ENCODE peak calls at places on chromosomes 1 and 21, in five cellular contexts. A is SK-N-MC, L is K562, K is suprapubic skin, U is HCT116. M is an unnamed sample.

GRCh38 chr1:5525597-5526384 is 466.4 kb downstream of the NPHP4 start:
- DNase-seq in A (no peak), L (no peak), K (no peak), U (no peak), M (peak)

GRCh38 chr1:37940299-37940947 is 6.4 kb downstream of the INPP5B start:
- DNase-seq in A (no peak), L (no peak), K (no peak), U (no peak), M (no peak)

GRCh38 chr21:34852438-34852837 is 183.6 kb downstream of the CLIC6 start:
- DNase-seq in A (no peak), L (no peak), K (no peak), U (no peak), M (no peak)

GRCh38 chr1:151718666-151719065 is 2.1 kb upstream of the CELF3 start:
- DNase-seq in A (no peak), L (no peak), K (no peak), U (no peak), M (no peak)

GRCh38 chr1:62318320-62318755 is 896 bp downstream of the KANK4 start:
- DNase-seq in A (no peak), L (no peak), K (no peak), U (no peak), M (no peak)

GRCh38 chr21:43313939-43314405 is 113.0 kb downstream of the SIK1 start:
- DNase-seq in A (no peak), L (no peak), K (no peak), U (no peak), M (no peak)

GRCh38 chr1:87867631-87868030 is 539.0 kb downstream of the LMO4 start:
- DNase-seq in A (no peak), L (no peak), K (no peak), U (no peak), M (no peak)

GRCh38 chr1:181541947-181542346 is 58.6 kb downstream of the CACNA1E start:
- DNase-seq in A (no peak), L (no peak), K (no peak), U (no peak), M (no peak)

GRCh38 chr1:167065481-167065880 is 24.7 kb downstream of the GPA33 start:
- DNase-seq in A (no peak), L (no peak), K (no peak), U (no peak), M (no peak)

GRCh38 chr1:212979340-212980122 is 29.2 kb downstream of the VASH2 start:
- DNase-seq in A (no peak), L (no peak), K (no peak), U (no peak), M (no peak)

GRCh38 chr1:173122958-173123852 is 72.5 kb upstream of the TNFSF18 start:
- DNase-seq in A (peak), L (no peak), K (no peak), U (no peak), M (no peak)

GRCh38 chr1:20634065-20634593 is 871 bp downstream of the PINK1 start:
- DNase-seq in A (no peak), L (no peak), K (no peak), U (no peak), M (no peak)

GRCh38 chr1:208245185-208245705 is 1.1 kb upstream of the PLXNA2 start:
- DNase-seq in A (peak), L (peak), K (peak), U (peak), M (peak)

GRCh38 chr1:229147086-229147485 is 123.8 kb upstream of the RAB4A start:
- DNase-seq in A (no peak), L (no peak), K (no peak), U (no peak), M (no peak)

GRCh38 chr1:229150518-229150917 is 120.4 kb upstream of the RAB4A start:
- DNase-seq in A (no peak), L (no peak), K (no peak), U (no peak), M (no peak)

GRCh38 chr1:229149435-229149834 is 121.5 kb upstream of the RAB4A start:
- DNase-seq in A (no peak), L (no peak), K (no peak), U (no peak), M (no peak)

GRCh38 chr1:229148743-229149142 is 122.2 kb upstream of the RAB4A start:
- DNase-seq in A (no peak), L (no peak), K (no peak), U (no peak), M (no peak)

DNA sequence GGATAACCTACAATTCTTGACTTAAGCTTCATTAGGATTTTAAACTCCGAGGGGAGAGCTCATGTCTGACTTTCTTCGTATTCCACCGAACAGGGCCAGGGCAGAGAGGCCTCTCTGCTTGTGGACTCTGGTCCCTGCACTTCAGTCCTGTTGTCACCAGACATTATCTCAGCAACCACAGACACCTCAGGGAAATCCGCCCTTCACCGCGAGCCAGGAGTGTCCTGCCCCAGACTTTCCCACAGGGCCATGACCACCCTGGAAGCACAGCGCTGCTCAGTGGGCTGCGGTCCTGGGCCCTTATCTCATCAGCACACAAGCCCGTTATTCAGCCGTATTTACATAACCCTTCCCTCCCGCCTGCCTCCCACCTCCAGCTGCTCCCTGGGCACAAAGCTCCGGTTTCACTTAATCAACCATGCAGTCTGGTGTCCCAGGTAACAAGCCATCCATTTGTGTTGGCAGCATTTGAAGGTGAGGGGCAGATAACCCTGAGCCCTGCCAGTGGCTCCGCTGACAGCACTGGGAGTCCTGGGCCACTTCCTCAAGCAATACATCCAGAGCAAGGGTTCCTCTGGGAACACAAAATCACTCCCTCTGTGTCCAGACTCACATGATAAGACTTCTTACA is 122.8 kb upstream of the RAB4A start:
- DNase-seq in A (no peak), L (peak), K (no peak), U (no peak), M (no peak)
- TF ChIP-seq POLR2AphosphoS5 in A (no peak), L (peak), K (no peak), U (no peak), M (no peak)

DNA sequence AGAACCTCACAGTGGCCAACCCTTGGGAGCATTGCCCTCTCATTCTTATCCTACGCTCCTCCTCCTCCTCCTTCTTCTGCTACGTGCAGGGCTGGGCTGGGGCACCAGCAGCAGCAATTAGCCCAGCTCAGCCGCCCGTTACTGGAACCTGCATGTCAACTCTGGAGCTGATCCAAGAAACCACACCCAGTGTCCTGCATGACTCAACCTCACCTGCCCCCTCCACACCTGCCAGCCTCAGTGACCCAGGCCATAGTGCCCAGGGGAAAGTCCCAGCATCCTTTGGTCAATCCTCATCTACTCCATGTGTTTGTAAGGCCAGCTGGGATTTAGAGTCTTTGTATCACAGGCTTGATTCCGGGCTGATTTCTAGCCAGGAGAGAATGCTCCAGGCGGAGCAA is 12.6 kb downstream of the ELF3 start:
- DNase-seq in A (no peak), L (no peak), K (no peak), U (peak), M (no peak)
- TF ChIP-seq POLR2AphosphoS5 in A (no peak), L (no peak), K (no peak), U (peak), M (no peak)

GRCh38 chr1:1782399-1783221 is 4.3 kb upstream of the NADK start:
- DNase-seq in A (no peak), L (peak), K (no peak), U (no peak), M (peak)
- TF ChIP-seq POLR2AphosphoS5 in A (no peak), L (no peak), K (no peak), U (peak), M (peak)

GRCh38 chr1:46289134-46289494 is 14.3 kb downstream of the LRRC41 start:
- DNase-seq in A (no peak), L (no peak), K (no peak), U (no peak), M (no peak)

GRCh38 chr1:46288485-46289133 is 14.8 kb downstream of the LRRC41 start:
- DNase-seq in A (no peak), L (no peak), K (no peak), U (no peak), M (no peak)

GRCh38 chr1:46285730-46286477 is 17.5 kb downstream of the LRRC41 start:
- DNase-seq in A (no peak), L (no peak), K (no peak), U (no peak), M (no peak)

GRCh38 chr1:46281021-46281420 is 22.4 kb downstream of the LRRC41 start:
- DNase-seq in A (no peak), L (no peak), K (no peak), U (no peak), M (no peak)

GRCh38 chr1:46284597-46285564 is 18.5 kb downstream of the LRRC41 start:
- DNase-seq in A (no peak), L (no peak), K (no peak), U (no peak), M (no peak)
- TF ChIP-seq POLR2AphosphoS5 in A (no peak), L (peak), K (no peak), U (no peak), M (no peak)

GRCh38 chr1:150364231-150365003 is 470 bp downstream of the RPRD2 start:
- DNase-seq in A (no peak), L (peak), K (peak), U (peak), M (peak)
- TF ChIP-seq POLR2AphosphoS5 in A (peak), L (peak), K (no peak), U (peak), M (no peak)

GRCh38 chr1:159783724-159784123 is 3.0 kb downstream of the DUSP23 start:
- DNase-seq in A (no peak), L (no peak), K (no peak), U (no peak), M (no peak)

GRCh38 chr1:159781992-159782391 is 1.2 kb downstream of the DUSP23 start:
- DNase-seq in A (no peak), L (no peak), K (no peak), U (no peak), M (no peak)

GRCh38 chr1:159778266-159778665 is 2.5 kb upstream of the DUSP23 start:
- DNase-seq in A (no peak), L (no peak), K (no peak), U (no peak), M (no peak)

GRCh38 chr1:159779403-159779851 is 1.3 kb upstream of the DUSP23 start:
- DNase-seq in A (no peak), L (no peak), K (no peak), U (no peak), M (no peak)

GRCh38 chr1:159780583-159781582 is at the start of gene DUSP23:
- DNase-seq in A (peak), L (peak), K (peak), U (peak), M (peak)
- TF ChIP-seq POLR2AphosphoS5 in A (no peak), L (no peak), K (no peak), U (peak), M (peak)

GRCh38 chr1:116476321-116476720 is 94.5 kb downstream of the CD58 start:
- DNase-seq in A (no peak), L (peak), K (no peak), U (no peak), M (no peak)
- TF ChIP-seq POLR2AphosphoS5 in A (no peak), L (no peak), K (no peak), U (no peak), M (no peak)